ENCODE peak calls at places on chromosomes 16 and 17, in six cellular contexts. A, F, M, X, N and T are unnamed samples.

GRCh38 chr17:71168083-71168741 is 952.6 kb upstream of the SOX9 start:
- DNase-seq in A (no peak), F (no peak), M (no peak), X (no peak), N (peak; percentile 53), T (no peak)

GRCh38 chr17:72502111-72502939 is 381.5 kb downstream of the SOX9 start:
- DNase-seq in A (no peak), F (no peak), M (no peak), X (peak; percentile 35), N (peak; percentile 57), T (peak; percentile 70)

GRCh38 chr16:66984902-66985311 is 3.5 kb upstream of the CES4A start:
- DNase-seq in A (no peak), F (no peak), M (no peak), X (no peak), N (no peak), T (no peak)

GRCh38 chr17:29369831-29370735 is 20.1 kb upstream of the TAOK1 start:
- DNase-seq in A (peak; percentile 84), F (peak; percentile 83), M (no peak), X (peak; percentile 82), N (peak; percentile 63), T (peak; percentile 66)

GRCh38 chr17:28661635-28662526 is at the start of the genes SDF2 and SUPT6H:
- DNase-seq in A (peak; percentile 96), F (peak; percentile 56), M (peak; percentile 93), X (peak; percentile 85), N (peak; percentile 91), T (peak; percentile 93)

GRCh38 chr17:67753026-67753425 is 35.3 kb downstream of the NOL11 start:
- DNase-seq in A (no peak), F (no peak), M (no peak), X (no peak), N (no peak), T (no peak)

GRCh38 chr16:85028638-85029412 is 1.2 kb downstream of the KIAA0513 start:
- DNase-seq in A (peak; percentile 49), F (no peak), M (no peak), X (no peak), N (peak; percentile 88), T (peak; percentile 84)

GRCh38 chr17:82974136-82974952 is 105.1 kb upstream of the METRNL start:
- DNase-seq in A (peak; percentile 18), F (no peak), M (no peak), X (no peak), N (peak; percentile 62), T (no peak)

GRCh38 chr16:16021020-16021419 is 71.6 kb downstream of the ABCC1 start:
- DNase-seq in A (no peak), F (no peak), M (no peak), X (no peak), N (no peak), T (no peak)

GRCh38 chr17:47945080-47945479 is 3.7 kb downstream of the PNPO start:
- DNase-seq in A (peak; percentile 78), F (no peak), M (no peak), X (no peak), N (no peak), T (no peak)

GRCh38 chr17:18116078-18116477 is 7.5 kb downstream of the MYO15A start:
- DNase-seq in A (no peak), F (no peak), M (no peak), X (no peak), N (no peak), T (no peak)

GRCh38 chr17:81519284-81520020 is 6.9 kb upstream of the ACTG1 start:
- DNase-seq in A (no peak), F (no peak), M (peak; percentile 75), X (no peak), N (peak; percentile 88), T (peak; percentile 81)

GRCh38 chr16:628321-629061 is 2.3 kb upstream of the WFIKKN1 start:
- DNase-seq in A (no peak), F (no peak), M (no peak), X (no peak), N (no peak), T (no peak)
- H3K27ac ChIP-seq in A (no peak overlapping the region), F (peak overlapping the region; percentile 61), M (no peak overlapping the region), X (no peak overlapping the region), N (no peak overlapping the region), T (no peak overlapping the region)

GRCh38 chr16:53888222-53888621 is 184.3 kb downstream of the FTO start:
- DNase-seq in A (no peak), F (no peak), M (no peak), X (no peak), N (no peak), T (no peak)

GRCh38 chr16:53882310-53882709 is 178.4 kb downstream of the FTO start:
- DNase-seq in A (no peak), F (no peak), M (no peak), X (no peak), N (no peak), T (no peak)

GRCh38 chr16:53881371-53881770 is 177.4 kb downstream of the FTO start:
- DNase-seq in A (no peak), F (peak; percentile 51), M (no peak), X (peak; percentile 64), N (no peak), T (no peak)

GRCh38 chr16:53886482-53887378 is 182.8 kb downstream of the FTO start:
- DNase-seq in A (no peak), F (no peak), M (no peak), X (no peak), N (no peak), T (no peak)

DNA sequence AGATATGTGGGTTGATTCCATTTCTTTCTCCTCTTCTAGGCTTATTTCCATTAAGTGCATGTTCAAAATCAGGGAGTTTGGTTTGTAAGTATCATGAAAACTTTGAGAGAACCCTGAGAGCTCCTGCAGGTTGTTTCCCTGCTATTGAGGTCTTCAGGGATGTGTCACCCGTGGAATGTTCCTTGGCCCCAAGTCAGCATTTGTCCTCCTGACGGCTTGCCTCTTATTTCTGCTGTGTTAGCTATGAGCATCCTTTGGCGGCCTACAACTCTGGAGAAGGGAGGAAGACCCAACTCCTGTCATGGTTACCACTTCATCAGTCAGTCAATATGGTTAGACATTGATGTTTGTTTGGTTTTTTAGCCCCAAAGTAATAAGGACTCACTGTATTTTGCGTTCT is 180.8 kb downstream of the FTO start:
- DNase-seq in A (no peak), F (no peak), M (no peak), X (peak; percentile 18), N (no peak), T (no peak)
- TF ChIP-seq CTCF in A (no peak), F (no peak), M (no peak), X (no peak), N (no peak), T (no peak)

DNA sequence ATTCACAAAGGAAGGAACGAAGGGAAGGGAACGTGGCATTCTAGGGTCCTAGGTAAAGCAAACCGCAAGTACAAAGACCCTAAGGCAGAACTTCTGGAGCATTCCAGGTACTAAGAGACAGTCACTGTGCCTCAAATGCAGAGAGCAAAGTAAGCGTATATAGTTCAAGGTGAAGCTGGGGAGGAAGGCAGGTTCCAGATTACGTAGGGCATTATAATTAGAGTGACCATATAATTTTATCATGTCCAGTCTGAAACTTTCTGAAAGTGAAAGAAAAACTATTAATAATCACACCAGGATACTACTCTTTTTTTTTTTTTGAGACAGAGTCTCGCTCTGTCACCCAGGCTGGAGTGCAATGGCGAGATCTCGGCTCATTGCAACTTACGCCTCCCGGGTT is 25.7 kb downstream of the METTL16 start:
- DNase-seq in A (no peak), F (no peak), M (no peak), X (no peak), N (peak; percentile 10), T (no peak)
- H3K4me3 ChIP-seq in A (no peak overlapping the region), F (no peak overlapping the region), M (peak overlapping the region; percentile 47), X (no peak overlapping the region), N (no peak overlapping the region), T (no peak overlapping the region)

DNA sequence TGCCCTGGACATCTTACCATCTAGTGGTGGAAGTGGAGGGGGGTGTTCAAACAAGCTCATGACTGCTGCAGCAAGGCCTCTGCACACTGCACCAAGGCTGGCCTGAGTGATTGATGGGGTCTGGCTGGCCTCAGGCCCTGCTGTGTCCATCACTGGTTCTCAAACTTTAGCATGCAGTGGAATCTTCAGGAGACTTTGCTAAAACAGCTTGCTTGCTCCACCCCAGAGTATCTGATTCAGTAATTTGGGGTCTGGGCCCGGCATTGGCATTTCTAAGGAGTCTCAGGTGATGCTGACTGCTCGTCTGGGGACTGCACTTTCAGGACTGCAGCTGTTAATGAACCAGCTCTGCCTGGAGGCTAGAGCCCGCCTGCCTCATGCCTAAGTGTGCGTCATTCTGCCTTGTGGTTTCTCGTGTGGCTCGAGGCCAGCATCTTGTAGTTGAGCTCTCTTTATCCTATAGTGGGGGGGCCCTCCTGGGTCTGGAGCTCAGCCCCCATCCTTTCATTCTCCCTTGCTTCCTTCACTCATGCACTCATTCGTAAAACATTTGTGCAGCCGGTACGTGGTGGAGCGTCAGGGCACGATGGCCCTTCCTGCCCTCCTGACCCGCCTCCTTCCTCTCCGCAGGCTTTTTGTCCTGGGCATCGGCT is 4.1 kb downstream of the MGAT5B start:
- DNase-seq in A (no peak), F (peak; percentile 54), M (peak; percentile 25), X (peak; percentile 94), N (no peak), T (no peak)
- H3K27ac ChIP-seq in A (no peak overlapping the region), F (peak overlapping the region; percentile 81), M (no peak overlapping the region), X (no peak overlapping the region), N (no peak overlapping the region), T (no peak overlapping the region)

GRCh38 chr16:5604770-5605169 is 507.2 kb upstream of the EEF2KMT start:
- DNase-seq in A (no peak), F (no peak), M (no peak), X (no peak), N (no peak), T (no peak)
- TF ChIP-seq CTCF in A (no peak), F (peak; percentile 41), M (no peak), X (no peak), N (no peak), T (no peak)